ENCODE peak calls at places on chromosomes 11 and 22, in four cellular contexts. V is neural progenitor cell, W is ovary, F is thoracic aorta. K is an unnamed sample.
A peak's percentile ranks its signal among the peaks of the same experiment; 100 is the strongest.

GRCh38 chr11:111602865-111603632 is 800 bp downstream of the SIK2 start:
- DNase-seq in W (no peak), F (no peak), V (peak; percentile 69), K (no peak)

GRCh38 chr11:84212467-84213390 is 926.6 kb upstream of the CCDC90B start:
- DNase-seq in F (no peak), W (no peak), V (no peak), K (no peak)

GRCh38 chr11:74232316-74232950 is 61.3 kb downstream of the PPME1 start:
- DNase-seq in V (no peak), W (no peak), F (no peak), K (no peak)

GRCh38 chr11:94840209-94840608 is 72.1 kb downstream of the AMOTL1 start:
- DNase-seq in W (no peak), F (no peak), V (no peak), K (no peak)

GRCh38 chr11:57224537-57224936 is 12.5 kb downstream of the APLNR start:
- DNase-seq in V (no peak), W (no peak), F (no peak), K (no peak)

GRCh38 chr22:47759909-47760308 is 997.5 kb downstream of the TBC1D22A start:
- DNase-seq in V (no peak), F (no peak), W (no peak), K (no peak)

GRCh38 chr11:114350022-114350421 is 50.3 kb downstream of the C11orf71 start:
- DNase-seq in F (no peak), W (no peak), V (no peak), K (no peak)

GRCh38 chr11:41522391-41522790 is 62.9 kb upstream of the LRRC4C start:
- DNase-seq in F (no peak), V (no peak), W (no peak), K (no peak)

GRCh38 chr11:114180301-114181055 is 115.7 kb upstream of the NNMT start:
- DNase-seq in V (peak; percentile 45), W (peak; percentile 62), F (no peak), K (no peak)

DNA sequence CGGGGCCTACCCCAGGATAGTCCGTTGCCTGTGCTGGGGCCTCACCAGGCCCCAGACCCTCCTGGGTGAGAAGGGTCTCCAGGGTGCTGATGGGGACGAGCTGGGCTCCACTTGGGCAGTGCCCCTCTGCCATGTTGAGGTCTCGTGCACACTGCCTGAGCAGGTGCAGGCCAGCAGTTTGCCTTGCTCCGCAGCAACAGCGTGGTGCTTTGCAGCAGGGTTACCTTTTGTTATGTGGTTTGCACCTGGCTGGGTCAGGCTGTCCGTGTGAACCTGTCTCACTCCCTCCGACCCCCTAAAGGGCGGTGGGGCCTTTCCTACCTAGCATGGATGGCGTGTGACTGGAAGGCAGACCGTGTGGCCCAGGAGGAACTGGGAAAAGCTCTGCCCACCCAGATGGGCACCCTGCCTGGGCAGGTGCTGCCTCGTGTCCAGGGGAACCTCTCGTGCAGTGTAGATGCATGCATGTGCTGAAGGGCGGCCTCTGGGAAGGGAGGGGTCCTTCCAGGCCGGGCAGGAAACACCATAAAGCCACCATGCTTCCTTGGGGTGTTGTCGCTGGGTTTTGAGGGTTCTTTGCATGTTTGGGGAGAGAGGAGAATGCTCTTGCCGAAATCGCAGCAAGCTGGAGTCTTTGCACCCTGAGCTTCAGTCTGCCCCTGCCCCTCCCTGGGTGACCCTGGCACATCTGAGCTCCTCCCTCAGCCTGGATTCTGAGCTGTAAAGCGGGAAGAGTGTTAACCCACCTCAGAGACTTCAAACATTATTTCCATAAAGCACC is 75.4 kb upstream of the PPARA start:
- DNase-seq in F (no peak), W (no peak), V (no peak), K (peak; percentile 24)
- H3K4me3 ChIP-seq in F (peak overlapping the region; percentile 86), W (peak overlapping the region; percentile 78), V (no peak overlapping the region), K (peak overlapping the region; percentile 92)

GRCh38 chr11:83156150-83156995 is 558 bp upstream of the PCF11 start:
- DNase-seq in F (peak; percentile 97), V (peak; percentile 99), W (peak; percentile 99), K (peak; percentile 99)
- H3K4me1 ChIP-seq in F (peaks cover 17% of the 10 kb centered on the region), V (peaks cover 13% of the 10 kb centered on the region), W (peaks cover 3% of the 10 kb centered on the region), K (no peaks in the 10 kb centered on the region)

GRCh38 chr22:22076361-22076760 is 93.8 kb upstream of the TOP3B start:
- DNase-seq in V (no peak), F (no peak), W (no peak), K (no peak)

GRCh38 chr22:22078329-22078728 is 95.7 kb upstream of the TOP3B start:
- DNase-seq in F (no peak), V (no peak), W (no peak), K (no peak)

GRCh38 chr22:22075382-22076163 is 93.0 kb upstream of the TOP3B start:
- DNase-seq in W (no peak), F (no peak), V (no peak), K (no peak)

GRCh38 chr22:22074634-22075381 is 92.2 kb upstream of the TOP3B start:
- DNase-seq in F (no peak), V (no peak), W (no peak), K (no peak)

GRCh38 chr22:22076937-22077703 is 94.5 kb upstream of the TOP3B start:
- DNase-seq in F (no peak), V (no peak), W (no peak), K (no peak)
- H3K27me3 ChIP-seq in F (no peaks in the 10 kb centered on the region), V (peaks cover 100% of the 10 kb centered on the region), W (no peaks in the 10 kb centered on the region), K (peaks cover 2% of the 10 kb centered on the region)

GRCh38 chr11:60951611-60951908 is 416 bp downstream of the SLC15A3 start:
- DNase-seq in W (no peak), F (no peak), V (no peak), K (no peak)
- H3K4me3 ChIP-seq in W (peak overlapping the region; percentile 47), F (peak overlapping the region; percentile 73), V (peak overlapping the region; percentile 23), K (peak overlapping the region; percentile 44)

GRCh38 chr11:16989554-16989953 is 24.7 kb downstream of the PLEKHA7 start:
- DNase-seq in V (no peak), F (no peak), W (no peak), K (no peak)

GRCh38 chr11:16987205-16987568 is 27.0 kb downstream of the PLEKHA7 start:
- DNase-seq in V (no peak), F (no peak), W (peak; percentile 84), K (peak; percentile 65)

GRCh38 chr11:16985297-16985696 is 28.9 kb downstream of the PLEKHA7 start:
- DNase-seq in W (no peak), V (no peak), F (no peak), K (no peak)

GRCh38 chr11:16984229-16984628 is 30.0 kb downstream of the PLEKHA7 start:
- DNase-seq in V (no peak), F (no peak), W (no peak), K (no peak)

GRCh38 chr11:16986434-16987204 is 27.6 kb downstream of the PLEKHA7 start:
- DNase-seq in W (peak; percentile 33), V (no peak), F (no peak), K (no peak)
- H3K4me1 ChIP-seq in W (peaks cover 12% of the 10 kb centered on the region), V (peaks cover 9% of the 10 kb centered on the region), F (peaks cover 6% of the 10 kb centered on the region), K (peaks cover 15% of the 10 kb centered on the region)

DNA sequence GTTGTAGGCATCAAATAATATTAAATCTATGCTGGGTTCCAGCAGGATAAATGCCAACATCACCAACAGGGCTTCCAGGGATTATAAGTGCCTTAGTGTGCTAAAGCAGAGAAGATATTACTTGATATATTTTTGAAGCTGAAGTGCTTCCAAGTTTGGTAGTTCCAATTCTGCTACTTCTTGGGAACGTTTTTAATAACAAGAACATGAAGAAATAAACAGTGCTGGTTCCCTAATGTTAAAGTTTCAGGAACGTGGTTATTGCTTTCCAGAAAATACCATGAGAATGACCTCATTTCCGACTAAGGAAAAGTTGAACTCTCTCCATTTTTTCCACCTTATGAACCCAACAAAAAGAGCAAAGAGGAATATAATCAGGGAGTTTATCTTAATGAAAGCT is 4.6 kb upstream of the RNF185 start:
- DNase-seq in V (no peak), W (no peak), F (no peak), K (no peak)
- H3K27me3 ChIP-seq in V (peaks cover 56% of the 10 kb centered on the region), W (no peaks in the 10 kb centered on the region), F (no peaks in the 10 kb centered on the region), K (no peaks in the 10 kb centered on the region)

GRCh38 chr22:30245181-30245984 is 1.2 kb downstream of the LIF start:
- DNase-seq in F (no peak), W (no peak), V (no peak), K (no peak)
- H3K4me3 ChIP-seq in F (peak overlapping the region; percentile 70), W (peak overlapping the region; percentile 42), V (peak overlapping the region; percentile 55), K (peak overlapping the region; percentile 41)